ENCODE peak calls at places on chromosomes 4 and X, in five cellular contexts. X is A549; K is AG04449; V is activated effector memory CD4-positive, alpha-beta T cell treated with Interleukin-2 at 50 U/mL for 16 hours; L is psoas muscle. M is an unnamed sample.

GRCh38 chr4:98739718-98740117 is 81.3 kb upstream of the TSPAN5 start:
- DNase-seq in X (no peak), K (no peak), V (no peak), L (no peak), M (no peak)

GRCh38 chrX:109886122-109886761 is 116.7 kb upstream of the TMEM164 start:
- DNase-seq in X (peak), K (no peak), V (no peak), L (no peak), M (no peak)

GRCh38 chrX:130212371-130212770 is 40.6 kb downstream of the RAB33A start:
- DNase-seq in X (no peak), K (no peak), V (no peak), L (no peak), M (no peak)

GRCh38 chrX:19373034-19373891 is 29.5 kb downstream of the PDHA1 start:
- DNase-seq in X (no peak), K (no peak), V (no peak), L (no peak), M (no peak)

GRCh38 chr4:103091601-103092223 is 7.9 kb downstream of the BDH2 start:
- DNase-seq in X (peak), K (no peak), V (no peak), L (no peak), M (no peak)

GRCh38 chr4:74097631-74098550 is 1.1 kb downstream of the CXCL2 start:
- DNase-seq in X (peak), K (no peak), V (no peak), L (no peak), M (no peak)

GRCh38 chr4:121939690-121940089 is 12.2 kb downstream of the TRPC3 start:
- DNase-seq in X (no peak), K (no peak), V (no peak), L (no peak), M (no peak)

GRCh38 chrX:29419774-29420553 is 795.4 kb upstream of the MAGEB2 start:
- DNase-seq in X (peak), K (no peak), V (no peak), L (no peak), M (no peak)

GRCh38 chr4:107017681-107018321 is 18.3 kb downstream of the DKK2 start:
- DNase-seq in X (no peak), K (no peak), V (no peak), L (no peak), M (no peak)

GRCh38 chr4:187965726-187966125 is 29.8 kb upstream of the ZFP42 start:
- DNase-seq in X (no peak), K (no peak), V (no peak), L (no peak), M (no peak)

GRCh38 chrX:20300822-20301221 is 34.1 kb upstream of the RPS6KA3 start:
- DNase-seq in X (no peak), K (no peak), V (no peak), L (no peak), M (no peak)

GRCh38 chrX:7149421-7149820 is 1.5 kb upstream of the PUDP start:
- DNase-seq in X (no peak), K (no peak), V (no peak), L (no peak), M (no peak)

GRCh38 chr4:158327525-158327924 is 117.2 kb downstream of the TMEM144 start:
- DNase-seq in X (no peak), K (no peak), V (no peak), L (no peak), M (no peak)

GRCh38 chr4:182449960-182450359 is 206.8 kb downstream of the TENM3 start:
- DNase-seq in X (no peak), K (no peak), V (no peak), L (no peak), M (no peak)

GRCh38 chr4:27084685-27085356 is 224.2 kb downstream of the STIM2 start:
- DNase-seq in X (no peak), K (no peak), V (no peak), L (no peak), M (no peak)

GRCh38 chr4:174935607-174936006 is 17.4 kb downstream of the ADAM29 start:
- DNase-seq in X (no peak), K (no peak), V (no peak), L (no peak), M (no peak)

GRCh38 chr4:52665592-52665991 is 6.5 kb upstream of the USP46 start:
- DNase-seq in X (peak), K (no peak), V (no peak), L (no peak), M (no peak)

GRCh38 chr4:156493858-156494257 is 477.7 kb downstream of the PDGFC start:
- DNase-seq in X (no peak), K (no peak), V (no peak), L (no peak), M (no peak)

GRCh38 chr4:185936650-185937376 is 124.8 kb upstream of the SORBS2 start:
- DNase-seq in X (no peak), K (no peak), V (no peak), L (no peak), M (no peak)

GRCh38 chrX:133892337-133892736 is 93.1 kb downstream of the GPC3 start:
- DNase-seq in X (no peak), K (no peak), V (no peak), L (no peak), M (no peak)

GRCh38 chr4:4182835-4183568 is 43.7 kb downstream of the OTOP1 start:
- DNase-seq in X (peak), K (no peak), V (no peak), L (no peak), M (no peak)

GRCh38 chr4:111652206-111652605 is 493.0 kb upstream of the FAM241A start:
- DNase-seq in X (no peak), K (no peak), V (no peak), L (no peak), M (no peak)

GRCh38 chr4:184275766-184276165 is 58.1 kb upstream of the ENPP6 start:
- DNase-seq in X (no peak), K (no peak), V (no peak), L (no peak), M (no peak)

GRCh38 chrX:148854351-148854750 is 353.9 kb downstream of the AFF2 start:
- DNase-seq in X (no peak), K (no peak), V (no peak), L (no peak), M (no peak)

GRCh38 chrX:17616936-17617335 is 120.4 kb upstream of the SCML1 start:
- DNase-seq in X (no peak), K (no peak), V (no peak), L (no peak), M (no peak)

GRCh38 chr4:123233409-123233808 is 163.2 kb upstream of the SPRY1 start:
- DNase-seq in X (no peak), K (no peak), V (no peak), L (no peak), M (no peak)

GRCh38 chrX:20319054-20319453 is 52.3 kb upstream of the RPS6KA3 start:
- DNase-seq in X (no peak), K (no peak), V (no peak), L (no peak), M (no peak)

GRCh38 chr4:1777822-1778641 is 15.1 kb upstream of the FGFR3 start:
- DNase-seq in X (peak), K (no peak), V (no peak), L (no peak), M (no peak)

GRCh38 chr4:112099701-112100289 is 45.5 kb upstream of the FAM241A start:
- DNase-seq in X (peak), K (no peak), V (no peak), L (no peak), M (no peak)

GRCh38 chr4:127425911-127426310 is 206.8 kb upstream of the INTU start:
- DNase-seq in X (no peak), K (no peak), V (no peak), L (no peak), M (no peak)

GRCh38 chrX:103831803-103832544 is at the start of gene RAB9B:
- DNase-seq in X (no peak), K (no peak), V (peak), L (peak), M (no peak)

GRCh38 chrX:130637591-130637990 is 235.8 kb downstream of the RBMX2 start:
- DNase-seq in X (no peak), K (peak), V (no peak), L (no peak), M (no peak)

GRCh38 chr4:55781341-55781740 is 38.2 kb upstream of the EXOC1L start:
- DNase-seq in X (no peak), K (no peak), V (no peak), L (no peak), M (no peak)

GRCh38 chr4:80407246-80407645 is 71.7 kb downstream of the CFAP299 start:
- DNase-seq in X (no peak), K (no peak), V (no peak), L (peak), M (no peak)

GRCh38 chrX:154329284-154329683 is 33.7 kb downstream of the TKTL1 start:
- DNase-seq in X (no peak), K (no peak), V (no peak), L (no peak), M (no peak)

GRCh38 chr4:80133240-80133783 is 60.3 kb upstream of the ANTXR2 start:
- DNase-seq in X (no peak), K (no peak), V (no peak), L (no peak), M (no peak)

GRCh38 chrX:77527233-77528001 is 80.2 kb downstream of the FGF16 start:
- DNase-seq in X (no peak), K (no peak), V (no peak), L (peak), M (no peak)

M was measured in vagina.